ENCODE peak calls at places on chromosomes 6 and 20, in five cellular contexts. F is mucosa of descending colon, O is right lobe of liver, J is upper lobe of left lung, D is adrenal gland. A is an unnamed sample.

GRCh38 chr20:44601801-44602204 is 19.4 kb downstream of the PKIG start:
- DNase-seq in F (no peak), O (no peak), J (no peak), D (peak; percentile 82), A (no peak)

GRCh38 chr20:18001131-18001921 is 32.5 kb downstream of the MGME1 start:
- DNase-seq in F (no peak), O (peak; percentile 69), J (no peak), D (peak; percentile 91), A (no peak)

GRCh38 chr6:16721977-16722376 is 39.3 kb downstream of the ATXN1 start:
- DNase-seq in F (no peak), O (no peak), J (no peak), D (no peak), A (no peak)

GRCh38 chr20:25000268-25000801 is 7.8 kb upstream of the APMAP start:
- DNase-seq in F (no peak), O (no peak), J (no peak), D (peak; percentile 70), A (no peak)

GRCh38 chr6:46042355-46042999 is 26.8 kb upstream of the CLIC5 start:
- DNase-seq in F (no peak), O (no peak), J (no peak), D (peak; percentile 24), A (no peak)

GRCh38 chr20:2379511-2380229 is 1.0 kb upstream of the TGM6 start:
- DNase-seq in F (no peak), O (no peak), J (no peak), D (no peak), A (no peak)

GRCh38 chr20:21228511-21228910 is 74.6 kb upstream of the XRN2 start:
- DNase-seq in F (no peak), O (no peak), J (no peak), D (no peak), A (no peak)

GRCh38 chr20:52191436-52192295 is at the start of gene ZFP64:
- DNase-seq in F (peak; percentile 85), O (peak; percentile 84), J (peak; percentile 95), D (peak; percentile 74), A (peak; percentile 54)

GRCh38 chr6:129748901-129749748 is 39.1 kb upstream of the ARHGAP18 start:
- DNase-seq in F (no peak), O (no peak), J (no peak), D (no peak), A (no peak)
- H3K4me3 ChIP-seq in F (no peak overlapping the region), O (no peak overlapping the region), J (no peak overlapping the region), D (no peak overlapping the region), A (peak overlapping the region; percentile 27)

GRCh38 chr20:41598719-41599118 is 19.5 kb downstream of the CHD6 start:
- DNase-seq in F (no peak), O (no peak), J (no peak), D (no peak), A (no peak)
- H3K9me3 ChIP-seq in F (peaks cover 66% of the 10 kb centered on the region), O (peaks cover 27% of the 10 kb centered on the region), J (peaks cover 48% of the 10 kb centered on the region), D (no peaks in the 10 kb centered on the region), A (peaks cover 39% of the 10 kb centered on the region)

GRCh38 chr6:165178056-165178455 is 131.3 kb downstream of the C6orf118 start:
- DNase-seq in F (no peak), O (no peak), J (no peak), D (no peak), A (no peak)
- H3K4me3 ChIP-seq in F (no peak overlapping the region), O (no peak overlapping the region), J (no peak overlapping the region), D (no peak overlapping the region), A (no peak overlapping the region)

DNA sequence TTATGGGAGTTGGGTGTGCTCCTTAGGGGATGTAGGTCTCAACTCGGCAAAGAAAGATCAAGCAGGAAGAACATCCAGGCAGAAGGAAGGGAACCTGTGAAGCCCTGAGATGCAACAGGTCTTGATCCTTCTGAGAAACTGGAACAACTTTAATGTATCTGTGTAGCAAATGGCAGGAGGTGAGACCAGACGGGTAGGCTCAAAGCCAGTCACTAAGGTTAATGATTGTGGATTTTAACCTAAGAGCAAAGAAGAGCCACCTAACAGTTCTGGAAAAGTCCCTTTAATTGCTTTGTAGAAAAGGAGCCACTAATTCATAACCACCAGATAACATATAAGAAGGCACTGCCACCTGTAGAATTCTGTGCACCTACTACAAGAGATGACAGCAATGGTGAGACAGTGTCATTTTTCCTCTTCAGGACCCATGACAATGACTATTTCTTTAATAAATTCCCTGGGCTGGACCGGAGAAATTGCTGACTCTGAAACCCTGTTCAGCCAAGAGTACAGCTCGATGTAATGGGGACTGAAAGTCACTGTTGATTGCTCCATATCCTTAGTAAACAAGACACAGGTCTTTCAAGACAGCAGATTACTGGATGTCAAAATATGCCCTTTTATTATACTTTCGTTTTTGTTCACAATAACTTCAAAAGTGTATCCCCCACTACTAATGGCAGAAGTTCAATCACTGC is 326.2 kb downstream of the CBLN4 start:
- DNase-seq in F (no peak), O (no peak), J (no peak), D (no peak), A (no peak)
- H3K9me3 ChIP-seq in F (no peaks in the 10 kb centered on the region), O (no peaks in the 10 kb centered on the region), J (no peaks in the 10 kb centered on the region), D (no peaks in the 10 kb centered on the region), A (no peaks in the 10 kb centered on the region)

GRCh38 chr6:12064125-12064524 is 52.0 kb downstream of the HIVEP1 start:
- DNase-seq in F (no peak), O (no peak), J (no peak), D (no peak), A (no peak)

GRCh38 chr6:12065321-12066140 is 53.4 kb downstream of the HIVEP1 start:
- DNase-seq in F (no peak), O (no peak), J (no peak), D (no peak), A (no peak)

GRCh38 chr6:12066297-12066696 is 54.2 kb downstream of the HIVEP1 start:
- DNase-seq in F (no peak), O (no peak), J (no peak), D (no peak), A (no peak)

GRCh38 chr6:12062605-12063004 is 50.5 kb downstream of the HIVEP1 start:
- DNase-seq in F (no peak), O (no peak), J (no peak), D (no peak), A (no peak)

GRCh38 chr6:12064538-12064937 is 52.4 kb downstream of the HIVEP1 start:
- DNase-seq in F (no peak), O (no peak), J (no peak), D (no peak), A (no peak)
- H3K4me3 ChIP-seq in F (no peak overlapping the region), O (no peak overlapping the region), J (no peak overlapping the region), D (no peak overlapping the region), A (no peak overlapping the region)

GRCh38 chr6:167494698-167495435 is 170.0 kb downstream of the TTLL2 start:
- DNase-seq in F (no peak), O (no peak), J (no peak), D (no peak), A (no peak)
- H3K9me3 ChIP-seq in F (no peaks in the 10 kb centered on the region), O (no peaks in the 10 kb centered on the region), J (no peaks in the 10 kb centered on the region), D (no peaks in the 10 kb centered on the region), A (no peaks in the 10 kb centered on the region)

DNA sequence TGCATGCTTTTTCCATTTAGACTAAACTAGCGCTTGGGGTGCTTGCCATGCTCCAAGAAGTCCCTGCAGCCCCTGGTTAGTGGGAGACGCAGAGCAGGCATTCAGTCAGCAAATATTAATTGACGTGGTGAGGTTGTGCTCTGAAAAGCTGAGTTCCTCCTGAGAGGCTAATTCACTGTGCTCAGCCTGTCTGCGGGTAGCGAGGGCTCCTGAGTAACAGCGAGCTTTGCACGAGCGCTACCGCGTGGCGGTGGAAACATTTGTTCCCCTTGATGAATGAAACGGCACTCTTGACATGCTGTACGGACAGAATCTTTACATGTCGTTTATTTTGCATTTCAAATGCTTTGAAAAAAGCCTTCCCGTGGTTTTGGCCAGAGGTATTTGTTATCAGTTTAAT is 170.6 kb upstream of the AGPAT4 start:
- DNase-seq in F (no peak), O (no peak), J (no peak), D (peak; percentile 63), A (no peak)
- H3K4me3 ChIP-seq in F (no peak overlapping the region), O (no peak overlapping the region), J (no peak overlapping the region), D (no peak overlapping the region), A (no peak overlapping the region)

DNA sequence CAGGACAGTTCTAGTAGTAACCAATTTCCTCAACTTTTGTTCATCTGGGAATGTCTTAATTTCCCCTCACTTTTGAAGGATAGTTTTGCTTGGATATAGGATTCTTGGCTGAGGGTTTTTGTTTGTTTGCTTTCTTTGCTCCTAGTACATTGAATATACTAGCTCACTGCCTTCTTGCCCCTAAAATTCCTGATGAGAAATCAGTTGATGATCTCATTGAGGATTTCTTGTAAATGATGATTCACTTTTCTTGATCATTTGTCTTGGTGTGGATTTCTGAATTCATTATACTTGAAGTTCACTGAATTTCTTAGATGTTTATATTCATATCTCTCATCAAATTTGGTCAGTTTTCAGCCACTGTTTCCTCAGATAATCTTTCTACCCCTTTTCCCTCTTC is 49.1 kb upstream of the PRDM1 start:
- DNase-seq in F (no peak), O (no peak), J (no peak), D (no peak), A (no peak)
- H3K9me3 ChIP-seq in F (no peaks in the 10 kb centered on the region), O (no peaks in the 10 kb centered on the region), J (no peaks in the 10 kb centered on the region), D (no peaks in the 10 kb centered on the region), A (no peaks in the 10 kb centered on the region)

DNA sequence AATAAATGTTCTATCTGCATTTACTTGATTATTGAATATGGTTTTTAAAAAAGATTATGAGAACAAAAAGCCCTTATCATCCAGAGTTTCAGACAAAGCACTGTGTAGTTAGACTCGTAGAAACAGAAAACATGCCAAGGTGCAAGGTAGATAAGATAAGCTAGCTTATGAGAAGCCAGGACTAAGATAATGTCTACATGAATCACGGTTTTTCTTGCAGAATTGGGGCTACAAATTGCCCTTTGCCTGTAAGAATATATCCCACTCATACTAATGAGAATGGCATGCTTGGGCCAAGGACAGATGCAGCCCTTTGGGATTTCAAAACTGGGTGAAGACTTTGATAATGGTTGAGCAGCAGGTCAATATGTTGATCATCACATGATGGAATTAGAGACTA is 165.2 kb upstream of the PREP start:
- DNase-seq in F (no peak), O (no peak), J (no peak), D (no peak), A (no peak)
- H3K4me3 ChIP-seq in F (no peak overlapping the region), O (no peak overlapping the region), J (no peak overlapping the region), D (no peak overlapping the region), A (no peak overlapping the region)

A was measured in effector memory CD4-positive, alpha-beta T cell.